ENCODE peak calls at places on chromosomes 5 and 9, in seven cellular contexts. W, T, I, A, V, J and Y are unnamed samples.

GRCh38 chr5:108606185-108606584 is 141.5 kb upstream of the FER start:
- DNase-seq in V (no peak), I (no peak), A (no peak), W (no peak), J (no peak), T (no peak), Y (no peak)

GRCh38 chr9:126127591-126127990 is 199.0 kb upstream of the MVB12B start:
- DNase-seq in V (no peak), T (no peak), A (no peak), J (no peak), W (no peak), I (no peak), Y (no peak)

GRCh38 chr9:21996858-21997257 is 2.3 kb downstream of the CDKN2B-AS1 start:
- DNase-seq in T (no peak), A (no peak), J (no peak), W (no peak), I (no peak), V (no peak), Y (no peak)

GRCh38 chr9:78253285-78253684 is 17.4 kb downstream of the CEP78 start:
- DNase-seq in I (no peak), V (no peak), J (no peak), W (no peak), A (no peak), T (no peak), Y (no peak)

GRCh38 chr9:35686222-35687203 is 3.2 kb downstream of the TPM2 start:
- DNase-seq in A (no peak), I (no peak), W (no peak), J (peak), T (no peak), V (no peak), Y (no peak)

GRCh38 chr9:13450723-13451122 is 171.2 kb upstream of the MPDZ start:
- DNase-seq in W (no peak), T (no peak), J (no peak), I (no peak), A (no peak), V (no peak), Y (no peak)

GRCh38 chr9:89408628-89409101 is 89.2 kb downstream of the SEMA4D start:
- DNase-seq in W (peak), I (no peak), A (no peak), T (no peak), V (peak), J (no peak), Y (no peak)

GRCh38 chr5:168400429-168401220 is 85.6 kb upstream of the RARS1 start:
- DNase-seq in I (no peak), J (no peak), V (no peak), T (no peak), W (no peak), A (no peak), Y (no peak)

GRCh38 chr9:138097501-138097991 is 220.0 kb downstream of the CACNA1B start:
- DNase-seq in A (no peak), W (no peak), V (no peak), T (no peak), I (no peak), J (no peak), Y (no peak)

GRCh38 chr5:151186538-151186937 is 29.0 kb upstream of the ANXA6 start:
- DNase-seq in J (no peak), A (no peak), I (no peak), W (no peak), T (no peak), V (no peak), Y (no peak)

GRCh38 chr9:29001006-29001405 is 1427.7 kb upstream of the C9orf72 start:
- DNase-seq in V (no peak), W (no peak), A (no peak), J (no peak), I (no peak), T (no peak), Y (no peak)

GRCh38 chr9:93673844-93674334 is 97.5 kb downstream of the PHF2 start:
- DNase-seq in W (no peak), J (peak), A (no peak), T (no peak), V (no peak), I (no peak), Y (no peak)

GRCh38 chr5:138950411-138951011 is 75.4 kb upstream of the LRRTM2 start:
- DNase-seq in J (no peak), V (no peak), I (no peak), T (no peak), W (no peak), A (no peak), Y (no peak)

GRCh38 chr9:121619989-121620673 is 31.3 kb upstream of the DAB2IP start:
- DNase-seq in W (no peak), J (peak), I (no peak), T (no peak), A (no peak), V (no peak), Y (no peak)

GRCh38 chr5:93915142-93915553 is 173.7 kb upstream of the POU5F2 start:
- DNase-seq in V (peak), I (no peak), A (peak), J (no peak), T (no peak), W (no peak), Y (no peak)

GRCh38 chr5:89556215-89557009 is 673.4 kb upstream of the MEF2C start:
- DNase-seq in T (no peak), V (no peak), I (peak), A (peak), W (no peak), J (no peak), Y (no peak)

GRCh38 chr9:128528445-128529160 is 23.8 kb upstream of the SPTAN1 start:
- DNase-seq in W (no peak), T (no peak), V (no peak), I (peak), A (peak), J (no peak), Y (no peak)